ENCODE peak calls at places on chromosomes 4 and X, in ten cellular contexts. V is BJ, E is heart left ventricle, H is left ventricle myocardium inferior, R is mammary epithelial cell, M is right atrium auricular region, B is adipocyte, N is HepG2, T is GM23248, U is IMR-90. Z is an unnamed sample. For H3K27me3, the result is how much of the 10 kb centered on the place peaks cover.

GRCh38 chr4:13881880-13882279 is 254.4 kb upstream of the BOD1L1 start:
- DNase-seq in V (no peak), E (no peak), H (no peak), R (no peak), M (no peak), B (peak), N (no peak), T (peak), U (no peak), Z (no peak)

GRCh38 chr4:24974252-24974580 is 56.5 kb downstream of the LGI2 start:
- DNase-seq in V (no peak), E (no peak), H (no peak), R (no peak), M (no peak), B (no peak), N (no peak), T (no peak), U (no peak), Z (no peak)

GRCh38 chrX:38183577-38183976 is 37.1 kb downstream of the SRPX start:
- DNase-seq in V (no peak), E (no peak), H (no peak), R (no peak), M (no peak), B (peak), N (no peak), T (peak), U (peak), Z (no peak)

GRCh38 chr4:18322111-18322510 is 300.6 kb upstream of the LCORL start:
- DNase-seq in V (no peak), E (no peak), H (no peak), R (no peak), M (no peak), B (no peak), N (no peak), T (no peak), U (no peak), Z (no peak)

GRCh38 chrX:98490670-98491069 is 1607.0 kb downstream of the RPA4 start:
- DNase-seq in V (no peak), E (no peak), H (no peak), R (no peak), M (no peak), B (no peak), N (no peak), T (no peak), U (no peak), Z (no peak)

GRCh38 chr4:124025423-124025822 is 628.8 kb downstream of the SPRY1 start:
- DNase-seq in V (no peak), E (no peak), H (no peak), R (no peak), M (no peak), B (no peak), N (no peak), T (no peak), U (no peak), Z (no peak)

GRCh38 chr4:74501579-74501978 is 56.6 kb downstream of the AREG start:
- DNase-seq in V (peak), E (no peak), H (no peak), R (peak), M (no peak), B (peak), N (no peak), T (peak), U (peak), Z (no peak)

GRCh38 chr4:2332201-2332975 is 70.5 kb upstream of the MXD4 start:
- DNase-seq in V (no peak), E (no peak), H (no peak), R (no peak), M (peak), B (no peak), N (no peak), T (no peak), U (no peak), Z (peak)

DNA sequence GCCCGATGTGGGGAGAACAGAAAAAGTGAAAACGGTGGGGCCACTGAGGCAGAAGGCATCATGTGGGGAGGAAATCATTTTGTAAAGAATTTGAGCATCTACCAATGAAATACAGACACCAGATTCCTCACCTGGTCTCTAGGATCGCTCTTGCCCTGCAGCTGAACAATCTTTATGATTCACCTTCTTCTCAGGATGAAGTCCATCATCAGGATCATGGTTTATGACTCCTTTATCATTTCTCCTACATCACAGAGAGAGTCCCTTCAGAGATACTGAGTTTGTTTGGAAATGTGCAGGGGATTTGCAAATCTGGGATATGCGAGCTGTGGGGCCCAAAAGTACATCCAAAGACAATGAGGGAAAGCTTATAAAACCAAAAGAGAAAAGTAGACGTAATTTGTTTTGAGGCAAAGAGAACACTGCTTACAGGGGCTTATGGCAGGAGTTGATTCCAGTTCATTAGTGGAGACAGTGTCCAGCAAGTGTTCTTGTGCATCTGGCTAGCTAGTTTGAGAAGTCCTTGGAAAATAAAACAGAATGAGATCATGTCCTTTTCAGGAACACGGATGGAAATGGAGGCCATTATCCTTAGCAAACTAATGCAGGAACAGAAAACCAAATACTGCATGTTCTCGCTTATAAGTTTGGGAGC is 15.3 kb upstream of the ANXA5 start:
- DNase-seq in V (no peak), E (no peak), H (no peak), R (peak), M (no peak), B (no peak), N (no peak), T (peak), U (no peak), Z (no peak)
- H3K4me3 ChIP-seq in V (peak), E (no peak), H (peak), R (peak), M (peak), B (peak), N (peak), T (peak), U (no peak), Z (peak)

DNA sequence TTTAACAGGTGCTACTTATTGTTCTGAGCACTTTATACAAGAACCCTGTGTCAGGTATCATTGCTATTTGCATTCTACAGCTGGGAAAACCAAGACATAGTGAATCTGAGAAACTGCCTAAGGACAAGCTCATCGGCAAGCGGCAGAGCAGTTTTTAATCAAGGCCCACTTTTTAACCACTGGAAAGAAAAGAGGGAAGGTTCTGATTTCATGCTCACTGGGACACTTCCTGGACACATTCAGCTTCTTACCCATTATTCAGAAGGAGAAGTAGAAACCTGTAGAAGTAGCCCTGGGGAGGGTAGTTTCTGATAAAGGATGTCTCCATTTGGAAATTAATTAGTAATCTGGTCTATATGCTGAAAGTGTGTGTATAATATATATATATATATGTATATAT is 2.5 kb upstream of the LNX1 start:
- DNase-seq in V (no peak), E (no peak), H (no peak), R (no peak), M (no peak), B (no peak), N (no peak), T (no peak), U (no peak), Z (peak)
- H3K27me3 ChIP-seq in V (under half), E (under half), H (under half), R (under half), M (under half), B (under half), N (under half), T (under half), U (under half), Z (under half)

DNA sequence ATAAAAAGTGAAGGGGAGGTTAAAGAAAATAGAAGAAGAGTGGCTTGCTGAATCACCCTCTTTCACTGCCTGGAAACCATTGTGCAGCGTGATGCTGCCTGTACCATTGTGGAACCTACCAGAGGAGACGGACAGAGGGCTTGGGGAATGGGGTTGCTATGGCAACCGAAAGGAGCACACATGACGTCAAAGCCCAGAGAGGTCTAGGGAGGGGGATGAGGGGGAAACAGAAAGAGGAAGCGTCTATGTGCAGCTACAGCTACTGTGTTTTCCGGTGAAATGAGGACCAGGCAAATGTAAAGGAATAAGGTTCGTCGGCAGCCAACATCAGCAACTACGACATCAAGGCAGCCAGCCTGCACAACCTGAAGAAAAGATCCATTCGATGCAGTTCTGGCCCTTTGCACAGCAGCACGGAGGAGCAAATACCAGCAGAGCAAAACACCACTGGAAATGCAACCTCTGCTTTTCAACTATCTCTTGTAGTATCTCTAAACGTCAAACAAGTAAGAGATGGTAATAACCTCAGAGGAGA is at the start of gene MAPK10:
- DNase-seq in V (peak), E (peak), H (peak), R (peak), M (peak), B (peak), N (no peak), T (peak), U (peak), Z (no peak)
- H3K4me3 ChIP-seq in V (peak), E (no peak), H (peak), R (no peak), M (peak), B (peak), N (no peak), T (peak), U (peak), Z (peak)

DNA sequence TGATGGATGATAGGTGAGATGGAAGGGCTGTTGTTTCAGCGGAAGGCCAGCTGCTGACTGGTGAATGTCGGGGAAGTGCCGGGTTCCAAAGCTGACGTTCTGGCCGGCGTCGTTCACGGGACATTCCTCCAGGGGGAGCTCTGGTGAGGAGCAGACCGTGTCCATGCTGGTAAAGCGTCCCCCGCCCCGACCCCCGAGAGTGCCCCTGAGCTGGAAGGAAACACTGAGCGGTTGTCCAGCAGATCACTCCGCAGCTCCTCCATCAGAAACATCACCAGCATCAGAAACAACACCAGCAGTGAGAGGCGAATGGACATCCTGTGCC is 18.6 kb upstream of the ADRA2C start:
- DNase-seq in V (no peak), E (no peak), H (no peak), R (no peak), M (no peak), B (peak), N (no peak), T (peak), U (no peak), Z (no peak)
- H3K27me3 ChIP-seq in V (under half), E (half or more), H (half or more), R (under half), M (under half), B (half or more), N (under half), T (half or more), U (half or more), Z (under half)

GRCh38 chrX:65034641-65035450 is 58.6 kb upstream of the ZC4H2 start:
- DNase-seq in V (peak), E (peak), H (peak), R (peak), M (peak), B (peak), N (peak), T (peak), U (peak), Z (no peak)

GRCh38 chrX:65035451-65035779 is 59.2 kb upstream of the ZC4H2 start:
- DNase-seq in V (no peak), E (no peak), H (peak), R (no peak), M (no peak), B (peak), N (no peak), T (peak), U (peak), Z (no peak)

DNA sequence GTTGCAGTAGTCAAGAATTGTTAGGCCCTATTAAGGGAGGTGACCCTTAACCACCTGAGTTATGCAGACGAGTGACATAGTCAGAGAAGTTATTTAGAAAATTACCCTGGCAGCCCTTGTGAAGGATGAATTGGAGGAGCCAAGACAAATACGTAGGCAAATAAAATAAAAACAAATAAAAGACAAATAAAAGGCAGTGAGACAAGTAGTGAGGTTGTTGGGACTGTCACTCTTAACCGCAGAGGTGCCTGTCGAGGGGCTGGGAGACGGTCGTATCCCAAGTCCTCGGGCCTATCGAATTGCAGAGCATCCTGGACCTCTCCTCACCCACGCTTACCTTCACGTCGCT is 58.0 kb upstream of the ZC4H2 start:
- DNase-seq in V (no peak), E (no peak), H (no peak), R (no peak), M (no peak), B (no peak), N (no peak), T (peak), U (no peak), Z (no peak)
- H3K4me3 ChIP-seq in V (peak), E (peak), H (peak), R (peak), M (peak), B (peak), N (peak), T (peak), U (peak), Z (peak)

DNA sequence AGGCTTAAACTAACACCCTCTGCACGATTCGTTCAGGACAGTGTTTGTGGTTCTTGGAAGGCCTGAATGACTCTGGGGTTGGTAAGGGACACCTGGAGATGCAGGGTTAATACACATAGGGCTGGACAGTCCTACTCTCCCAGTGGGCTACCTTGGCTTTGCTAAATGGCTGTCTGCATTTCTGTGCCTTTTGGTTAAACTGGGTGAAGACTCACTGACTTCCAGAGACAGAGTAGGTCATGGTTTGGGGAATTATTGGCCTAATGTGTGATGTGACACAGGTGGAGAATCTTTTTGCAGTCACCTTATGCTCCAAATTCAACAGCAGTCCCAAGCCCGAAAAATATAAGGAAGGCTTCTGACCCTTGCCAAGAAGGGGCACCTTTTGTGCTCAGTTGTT is 10.5 kb downstream of the POU4F2 start:
- DNase-seq in V (no peak), E (no peak), H (no peak), R (no peak), M (no peak), B (no peak), N (no peak), T (no peak), U (no peak), Z (no peak)
- H3K27me3 ChIP-seq in V (under half), E (half or more), H (half or more), R (half or more), M (under half), B (half or more), N (under half), T (half or more), U (under half), Z (half or more)

GRCh38 chrX:45767021-45767491 is 566.4 kb upstream of the DIPK2B start:
- DNase-seq in V (no peak), E (no peak), H (no peak), R (peak), M (no peak), B (peak), N (no peak), T (peak), U (peak), Z (no peak)
- H3K4me3 ChIP-seq in V (peak), E (no peak), H (peak), R (peak), M (peak), B (peak), N (no peak), T (peak), U (peak), Z (peak)

GRCh38 chrX:153634236-153634635 is 12.8 kb upstream of the DUSP9 start:
- DNase-seq in V (no peak), E (no peak), H (no peak), R (no peak), M (no peak), B (no peak), N (no peak), T (no peak), U (no peak), Z (no peak)
- H3K27me3 ChIP-seq in V (under half), E (under half), H (under half), R (under half), M (under half), B (under half), N (under half), T (under half), U (under half), Z (under half)

DNA sequence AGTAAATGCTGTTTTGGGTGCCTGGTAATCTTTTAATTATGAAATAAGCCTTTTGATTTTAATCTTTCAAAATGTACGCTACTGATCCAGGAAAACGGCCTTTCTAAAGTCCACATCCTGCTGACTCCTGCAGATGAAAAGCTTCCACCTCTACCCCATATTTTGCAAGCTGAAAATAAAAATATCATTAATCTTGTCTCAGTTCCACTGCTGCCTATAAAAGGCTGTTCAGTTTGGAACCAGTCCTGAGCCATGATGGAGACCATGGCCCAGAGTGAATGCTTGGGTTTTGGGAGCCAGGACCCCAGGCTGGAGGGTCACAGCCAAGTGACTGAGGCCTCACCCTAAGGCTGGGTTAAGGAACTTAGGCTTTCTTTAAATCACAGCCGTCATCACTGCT is 110.8 kb downstream of the AFF1 start:
- DNase-seq in V (no peak), E (no peak), H (no peak), R (no peak), M (no peak), B (no peak), N (no peak), T (no peak), U (no peak), Z (peak)
- H3K4me3 ChIP-seq in V (no peak), E (no peak), H (peak), R (no peak), M (peak), B (peak), N (no peak), T (peak), U (no peak), Z (peak)

GRCh38 chr4:7522452-7522851 is 87.7 kb upstream of the PSAPL1 start:
- DNase-seq in V (no peak), E (no peak), H (no peak), R (no peak), M (no peak), B (no peak), N (no peak), T (no peak), U (no peak), Z (no peak)
- H3K27me3 ChIP-seq in V (under half), E (under half), H (half or more), R (under half), M (under half), B (half or more), N (under half), T (under half), U (half or more), Z (under half)